ENCODE peak calls at places on chromosomes 3 and 15, in four cellular contexts. P is left lung; J is heart left ventricle; N is stimulated activated CD4-positive, alpha-beta T cell treated with anti-CD3 and anti-CD28 coated beads, TNF-alpha, amount 100 ng/mL, for 4 hours. M is an unnamed sample.

GRCh38 chr15:80093854-80094418 is 34.5 kb downstream of the ZFAND6 start:
- DNase-seq in N (no peak), J (peak; percentile 55), P (no peak), M (no peak)

GRCh38 chr15:44130778-44131177 is 64.3 kb downstream of the FRMD5 start:
- DNase-seq in J (no peak), N (no peak), P (no peak), M (no peak)

GRCh38 chr3:50245831-50246516 is 10.0 kb downstream of the GNAI2 start:
- DNase-seq in N (peak; percentile 98), J (peak; percentile 94), P (peak; percentile 98), M (peak; percentile 93)

GRCh38 chr3:140588558-140588957 is 89.3 kb upstream of the TRIM42 start:
- DNase-seq in P (no peak), J (no peak), N (no peak), M (no peak)

GRCh38 chr15:41914406-41914805 is 20.6 kb upstream of the SPTBN5 start:
- DNase-seq in N (no peak), P (no peak), J (peak; percentile 72), M (no peak)

GRCh38 chr15:50378776-50379175 is 23.8 kb upstream of the GABPB1 start:
- DNase-seq in P (no peak), N (no peak), J (no peak), M (no peak)

GRCh38 chr15:44023176-44023575 is 171.9 kb downstream of the FRMD5 start:
- DNase-seq in N (no peak), P (no peak), J (no peak), M (no peak)

GRCh38 chr3:15014606-15015328 is 50.3 kb downstream of the MRPS25 start:
- DNase-seq in N (no peak), P (no peak), J (no peak), M (no peak)

GRCh38 chr3:173396191-173397041 is 1.1 kb upstream of the NLGN1 start:
- DNase-seq in J (peak; percentile 27), N (no peak), P (no peak), M (no peak)

GRCh38 chr15:58369261-58369699 is 62.5 kb upstream of the LIPC start:
- DNase-seq in N (no peak), J (no peak), P (no peak), M (no peak)

GRCh38 chr3:54243960-54244359 is 121.6 kb downstream of the CACNA2D3 start:
- DNase-seq in P (no peak), J (no peak), N (no peak), M (no peak)

GRCh38 chr3:7393944-7394605 is 533.2 kb downstream of the GRM7 start:
- DNase-seq in P (no peak), J (no peak), N (no peak), M (no peak)

GRCh38 chr15:78712797-78713515 is 71.9 kb upstream of the CHRNB4 start:
- DNase-seq in N (no peak), P (no peak), J (no peak), M (no peak)

GRCh38 chr3:157231071-157231470 is 71.1 kb upstream of the CCNL1 start:
- DNase-seq in J (no peak), N (no peak), P (no peak), M (no peak)

GRCh38 chr3:177622982-177623617 is 425.8 kb upstream of the TBL1XR1 start:
- DNase-seq in J (no peak), N (no peak), P (no peak), M (no peak)

GRCh38 chr3:88713233-88713691 is 394.2 kb upstream of the EPHA3 start:
- DNase-seq in J (no peak), P (no peak), N (no peak), M (no peak)

GRCh38 chr3:134656211-134656800 is 5.5 kb upstream of the KY start:
- DNase-seq in J (no peak), P (no peak), N (no peak), M (no peak)

GRCh38 chr3:13524979-13525669 is 23.8 kb upstream of the FBLN2 start:
- DNase-seq in P (no peak), N (no peak), J (peak; percentile 7), M (no peak)

GRCh38 chr3:141900343-141900742 is 23.9 kb downstream of the ATP1B3 start:
- DNase-seq in N (no peak), J (no peak), P (no peak), M (no peak)

GRCh38 chr3:175518459-175518858 is 659.3 kb downstream of the NAALADL2 start:
- DNase-seq in P (no peak), N (no peak), J (no peak), M (no peak)

GRCh38 chr3:80526153-80526552 is 758.4 kb upstream of the ROBO1 start:
- DNase-seq in J (no peak), P (no peak), N (no peak), M (no peak)

GRCh38 chr3:50583897-50584296 is 14.6 kb downstream of the HEMK1 start:
- DNase-seq in P (peak; percentile 87), N (no peak), J (peak; percentile 94), M (no peak)

GRCh38 chr15:88657326-88658069 is 18.7 kb downstream of the ISG20 start:
- DNase-seq in J (no peak), P (no peak), N (no peak), M (no peak)

GRCh38 chr3:141828487-141829284 is 47.8 kb upstream of the ATP1B3 start:
- DNase-seq in N (no peak), P (no peak), J (peak; percentile 53), M (no peak)

GRCh38 chr3:16485024-16485992 is 28.2 kb downstream of the RFTN1 start:
- DNase-seq in P (no peak), N (no peak), J (no peak), M (no peak)

GRCh38 chr3:4739289-4740236 is 239.7 kb upstream of the BHLHE40 start:
- DNase-seq in N (no peak), J (no peak), P (no peak), M (no peak)

GRCh38 chr3:178428037-178428436 is 108.2 kb upstream of the KCNMB2 start:
- DNase-seq in J (no peak), P (no peak), N (no peak), M (no peak)

GRCh38 chr3:28267984-28268849 is 26.8 kb downstream of the CMC1 start:
- DNase-seq in P (no peak), J (no peak), N (no peak), M (no peak)

GRCh38 chr3:111717601-111718000 is 122.5 kb upstream of the ZBED2 start:
- DNase-seq in J (peak; percentile 79), N (peak; percentile 26), P (no peak), M (peak; percentile 55)

GRCh38 chr15:77599899-77600298 is 32.8 kb downstream of the LINGO1 start:
- DNase-seq in P (no peak), J (peak; percentile 77), N (no peak), M (no peak)

GRCh38 chr3:66110840-66111239 is 72.1 kb upstream of the MAGI1 start:
- DNase-seq in J (no peak), P (no peak), N (no peak), M (no peak)

GRCh38 chr15:44775923-44776322 is 39.6 kb downstream of the TRIM69 start:
- DNase-seq in N (no peak), J (no peak), P (no peak), M (no peak)

GRCh38 chr15:63491116-63491817 is 13.1 kb upstream of the USP3 start:
- DNase-seq in J (no peak), P (no peak), N (no peak), M (no peak)

GRCh38 chr3:109363634-109364033 is 26.3 kb upstream of the DPPA4 start:
- DNase-seq in P (no peak), N (no peak), J (no peak), M (no peak)

GRCh38 chr15:83275412-83275811 is 9.1 kb downstream of the BNC1 start:
- DNase-seq in P (no peak), J (no peak), N (no peak), M (no peak)

M was measured in activated CD4-positive, CD25-positive, alpha-beta regulatory T cell treated with anti-CD3 and anti-CD28 coated beads, Interleukin-2, amount 50 U/mL, for 16 hours.